ENCODE peak calls at places on chromosomes 1 and 21, in four cellular contexts. T is A549, R is cardiac fibroblast, P is left lung. C is an unnamed sample.

GRCh38 chr1:31591425-31592093 is 15.2 kb downstream of the TINAGL1 start:
- DNase-seq in T (peak; percentile 43), P (no peak), R (no peak), C (peak; percentile 38)

GRCh38 chr1:236603896-236604217 is 459 bp downstream of the HEATR1 start:
- DNase-seq in T (peak; percentile 25), R (peak; percentile 48), P (no peak), C (peak; percentile 28)

GRCh38 chr1:239952348-239953307 is 139.1 kb upstream of the FMN2 start:
- DNase-seq in T (peak; percentile 31), P (peak; percentile 74), R (peak; percentile 23), C (no peak)

GRCh38 chr1:225474986-225475820 is 47.4 kb upstream of the LBR start:
- DNase-seq in P (peak; percentile 97), R (peak; percentile 67), T (peak; percentile 64), C (peak; percentile 62)

GRCh38 chr1:172040466-172040865 is 199.2 kb downstream of the DNM3 start:
- DNase-seq in T (peak; percentile 38), P (no peak), R (peak; percentile 67), C (peak; percentile 77)

GRCh38 chr1:27574871-27575831 is 28.8 kb downstream of the AHDC1 start:
- DNase-seq in P (peak; percentile 89), T (peak; percentile 65), R (peak; percentile 86), C (peak; percentile 87)

GRCh38 chr1:54077359-54077758 is 24.0 kb downstream of the TCEANC2 start:
- DNase-seq in T (no peak), R (no peak), P (no peak), C (no peak)

GRCh38 chr1:192579319-192579738 is 3.8 kb downstream of the RGS1 start:
- DNase-seq in R (peak; percentile 71), P (no peak), T (no peak), C (peak; percentile 53)

GRCh38 chr1:228471762-228472398 is 15.3 kb upstream of the RNF187 start:
- DNase-seq in P (peak; percentile 31), R (peak; percentile 74), T (peak; percentile 75), C (peak; percentile 31)

GRCh38 chr1:10122926-10123325 is 87.4 kb upstream of the KIF1B start:
- DNase-seq in T (no peak), R (peak; percentile 52), P (no peak), C (peak; percentile 72)

GRCh38 chr1:46606255-46606965 is 2.3 kb upstream of the MKNK1 start:
- DNase-seq in R (no peak), P (no peak), T (no peak), C (no peak)

GRCh38 chr1:220786057-220786336 is 716 bp upstream of the MTARC1 start:
- DNase-seq in R (no peak), T (no peak), P (no peak), C (no peak)

GRCh38 chr1:171841050-171841910 is at the start of gene DNM3:
- DNase-seq in T (peak; percentile 75), R (peak; percentile 75), P (peak; percentile 95), C (peak; percentile 67)

GRCh38 chr1:205849619-205850355 is at the start of gene PM20D1:
- DNase-seq in T (no peak), R (no peak), P (peak; percentile 70), C (peak; percentile 72)

GRCh38 chr1:157352216-157352615 is 200.1 kb downstream of the FCRL5 start:
- DNase-seq in R (no peak), T (no peak), P (no peak), C (no peak)

GRCh38 chr1:154856049-154856448 is 14.0 kb downstream of the KCNN3 start:
- DNase-seq in P (no peak), T (no peak), R (no peak), C (no peak)

GRCh38 chr1:227094249-227094966 is 154.3 kb downstream of the COQ8A start:
- DNase-seq in P (no peak), T (no peak), R (no peak), C (no peak)

GRCh38 chr1:21605964-21606705 is 63.0 kb downstream of the RAP1GAP start:
- DNase-seq in R (no peak), T (no peak), P (peak; percentile 33), C (no peak)

GRCh38 chr21:36246080-36246631 is 73.8 kb upstream of the MORC3 start:
- DNase-seq in T (no peak), P (no peak), R (no peak), C (no peak)

GRCh38 chr21:46056450-46056903 is 41.4 kb upstream of the COL6A2 start:
- DNase-seq in T (no peak), R (peak; percentile 88), P (peak; percentile 78), C (peak; percentile 82)

DNA sequence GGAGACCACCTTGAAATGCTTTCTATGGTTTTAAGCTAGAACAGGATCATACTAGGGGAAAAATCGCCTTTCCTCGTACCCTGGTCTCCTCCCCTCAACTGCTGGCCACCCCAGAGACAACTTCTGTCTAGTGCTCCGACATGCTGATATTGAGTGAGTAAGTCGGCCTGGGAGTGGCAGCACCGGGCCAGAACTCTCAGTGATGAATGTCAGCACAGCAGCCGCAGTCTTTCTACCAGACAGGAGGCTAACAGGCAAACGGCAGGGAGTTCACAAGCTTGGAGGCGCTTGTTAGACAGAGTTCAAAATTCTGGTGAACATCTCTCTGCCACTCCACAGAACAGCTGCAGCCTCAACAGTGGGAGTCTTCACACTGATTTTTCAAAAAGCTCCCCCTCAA is 716.9 kb downstream of the ADGRL2 start:
- DNase-seq in P (no peak), R (peak; percentile 29), T (no peak), C (peak; percentile 29)
- TF ChIP-seq CTCF in P (no peak), R (no peak), T (no peak), C (peak; percentile 25)

GRCh38 chr1:40664167-40664537 is 1.3 kb downstream of the RIMS3 start:
- DNase-seq in T (no peak), P (no peak), R (no peak), C (no peak)

GRCh38 chr1:40661678-40662077 is 3.8 kb downstream of the RIMS3 start:
- DNase-seq in P (no peak), R (no peak), T (no peak), C (no peak)

GRCh38 chr1:40662151-40662550 is 3.3 kb downstream of the RIMS3 start:
- DNase-seq in P (no peak), T (no peak), R (no peak), C (no peak)

GRCh38 chr1:40663324-40664166 is 1.9 kb downstream of the RIMS3 start:
- DNase-seq in T (no peak), R (no peak), P (no peak), C (no peak)

DNA sequence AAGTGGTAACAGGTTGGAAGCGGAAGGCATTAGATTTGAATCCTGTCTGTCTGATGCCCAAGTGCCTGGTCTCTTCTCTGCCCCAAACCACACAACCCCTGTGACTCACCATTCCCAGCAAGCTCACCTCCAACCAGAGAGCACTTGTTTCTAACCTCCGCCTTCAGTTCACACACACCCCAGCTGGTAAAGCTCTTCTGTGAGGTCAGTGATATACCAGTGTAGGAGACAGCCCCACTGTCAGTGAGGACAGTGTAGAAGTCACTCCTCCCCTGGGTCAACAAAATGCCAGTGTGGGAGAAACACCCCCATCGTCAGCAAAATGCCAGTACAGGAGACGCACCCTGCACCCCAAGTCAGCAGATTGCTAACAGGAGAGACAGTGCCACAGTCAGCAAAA is 2.6 kb downstream of the RIMS3 start:
- DNase-seq in P (no peak), R (no peak), T (no peak), C (peak; percentile 9)
- H3K4me3 ChIP-seq in P (no peak overlapping the region), R (no peak overlapping the region), T (no peak overlapping the region), C (no peak overlapping the region)

GRCh38 chr21:25508364-25508763 is 98.9 kb downstream of the MRPL39 start:
- DNase-seq in T (no peak), R (no peak), P (no peak), C (no peak)

GRCh38 chr21:25509862-25510261 is 97.4 kb downstream of the MRPL39 start:
- DNase-seq in P (no peak), T (no peak), R (no peak), C (no peak)

GRCh38 chr21:25506887-25507286 is 100.4 kb downstream of the MRPL39 start:
- DNase-seq in P (no peak), T (peak; percentile 7), R (peak; percentile 71), C (peak; percentile 61)

GRCh38 chr21:25506268-25506667 is 101.0 kb downstream of the MRPL39 start:
- DNase-seq in T (no peak), P (no peak), R (no peak), C (no peak)

GRCh38 chr21:25507522-25507921 is 99.8 kb downstream of the MRPL39 start:
- DNase-seq in R (peak; percentile 28), P (no peak), T (peak; percentile 2), C (no peak)
- TF ChIP-seq CTCF in R (peak; percentile 17), P (no peak), T (no peak), C (no peak)

GRCh38 chr1:24108334-24109165 is 3.4 kb downstream of the MYOM3 start:
- DNase-seq in P (no peak), T (peak; percentile 68), R (peak; percentile 94), C (peak; percentile 92)
- H3K4me3 ChIP-seq in P (no peak overlapping the region), T (peak overlapping the region; percentile 50), R (no peak overlapping the region), C (no peak overlapping the region)

DNA sequence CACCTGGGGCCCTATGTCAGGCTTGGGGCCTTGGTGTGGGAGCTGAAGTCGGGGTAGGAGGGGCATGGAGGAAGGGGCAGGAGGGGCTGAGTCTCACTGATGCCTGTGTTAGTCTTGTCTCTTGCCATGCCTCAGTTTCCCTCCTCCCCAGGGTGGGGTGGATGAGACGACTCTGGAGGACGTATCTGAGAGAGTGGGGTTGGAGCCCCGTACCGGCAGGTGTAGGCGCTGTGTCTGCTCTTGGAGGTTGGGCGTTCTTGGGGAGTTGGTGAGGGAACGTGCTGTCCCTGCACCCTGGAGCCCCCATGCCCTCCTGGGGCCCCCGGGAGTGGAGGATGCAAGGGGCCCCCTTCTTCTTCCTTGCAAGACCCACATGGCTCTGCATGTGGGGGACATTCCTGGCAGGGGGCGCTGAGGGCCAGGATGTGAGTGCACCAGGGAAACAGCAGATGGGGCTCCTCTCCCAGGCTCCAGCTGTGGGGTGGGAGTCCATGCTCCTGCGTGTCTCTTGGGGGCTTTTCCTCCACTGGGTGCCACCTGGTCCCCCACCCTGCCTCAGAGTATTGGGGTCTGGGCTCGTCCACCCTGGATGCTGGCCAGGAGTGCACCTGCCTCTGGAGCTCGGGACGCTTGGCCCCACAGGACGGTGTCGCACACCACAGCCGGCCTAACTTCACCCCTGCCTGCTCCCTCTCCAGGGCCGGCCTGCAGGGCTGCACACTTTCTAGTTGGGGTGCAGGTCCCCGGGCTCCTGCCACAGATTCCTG is 1.4 kb upstream of the TNFRSF14 start:
- DNase-seq in R (no peak), P (peak; percentile 82), T (no peak), C (no peak)
- TF ChIP-seq CTCF in R (peak; percentile 45), P (peak; percentile 30), T (no peak), C (peak; percentile 55)

GRCh38 chr1:181483084-181483559 is at the start of gene CACNA1E:
- DNase-seq in P (no peak), T (no peak), R (no peak), C (no peak)

GRCh38 chr1:181485276-181486097 is 2.2 kb downstream of the CACNA1E start:
- DNase-seq in P (peak; percentile 87), R (no peak), T (no peak), C (no peak)

GRCh38 chr1:181482001-181482430 is 1.3 kb upstream of the CACNA1E start:
- DNase-seq in R (no peak), T (no peak), P (no peak), C (no peak)

GRCh38 chr1:181482521-181483083 is 715 bp upstream of the CACNA1E start:
- DNase-seq in R (peak; percentile 7), P (peak; percentile 94), T (peak; percentile 12), C (no peak)

GRCh38 chr1:181483561-181484291 is 409 bp downstream of the CACNA1E start:
- DNase-seq in P (no peak), T (no peak), R (no peak), C (no peak)
- H3K4me3 ChIP-seq in P (no peak overlapping the region), T (no peak overlapping the region), R (no peak overlapping the region), C (no peak overlapping the region)

C was measured in astrocyte of the spinal cord.